ENCODE peak calls at places on chromosomes 7 and 10, in four cellular contexts. One of them, this sample, is unnamed.

GRCh38 chr10:103745264-103746247 is 109.8 kb downstream of the SH3PXD2A start:
- DNase-seq in dorsolateral prefrontal cortex: no peak
- DNase-seq in NCI-H1694 treated with DMSO at 0.1 percent for 48 hours: no peak
- DNase-seq in AML-193: no peak
- DNase-seq in this sample: no peak

GRCh38 chr10:108545921-108546320 is 1377.4 kb downstream of the XPNPEP1 start:
- DNase-seq in dorsolateral prefrontal cortex: no peak
- DNase-seq in AML-193: no peak
- DNase-seq in NCI-H1694 treated with DMSO at 0.1 percent for 48 hours: no peak
- DNase-seq in this sample: no peak

GRCh38 chr7:130189281-130189782 is 15.9 kb downstream of the TMEM209 start:
- DNase-seq in NCI-H1694 treated with DMSO at 0.1 percent for 48 hours: no peak
- DNase-seq in AML-193: no peak
- DNase-seq in dorsolateral prefrontal cortex: no peak
- DNase-seq in this sample: no peak

GRCh38 chr7:127361736-127362135 is 30.8 kb downstream of the ZNF800 start:
- DNase-seq in dorsolateral prefrontal cortex: no peak
- DNase-seq in NCI-H1694 treated with DMSO at 0.1 percent for 48 hours: no peak
- DNase-seq in AML-193: no peak
- DNase-seq in this sample: no peak

GRCh38 chr7:149704507-149704906 is 68.9 kb downstream of the ZNF467 start:
- DNase-seq in dorsolateral prefrontal cortex: no peak
- DNase-seq in NCI-H1694 treated with DMSO at 0.1 percent for 48 hours: no peak
- DNase-seq in AML-193: no peak
- DNase-seq in this sample: no peak

GRCh38 chr10:132711618-132712051 is 74.3 kb downstream of the NKX6-2 start:
- DNase-seq in AML-193: no peak
- DNase-seq in dorsolateral prefrontal cortex: peak; percentile 27
- DNase-seq in NCI-H1694 treated with DMSO at 0.1 percent for 48 hours: no peak
- DNase-seq in this sample: no peak

GRCh38 chr10:89213191-89213808 is 6.2 kb upstream of the CH25H start:
- DNase-seq in NCI-H1694 treated with DMSO at 0.1 percent for 48 hours: peak; percentile 13
- DNase-seq in AML-193: peak; percentile 57
- DNase-seq in dorsolateral prefrontal cortex: no peak
- DNase-seq in this sample: no peak

GRCh38 chr7:28695300-28696261 is 262.5 kb downstream of the TRIL start:
- DNase-seq in NCI-H1694 treated with DMSO at 0.1 percent for 48 hours: no peak
- DNase-seq in dorsolateral prefrontal cortex: no peak
- DNase-seq in AML-193: no peak
- DNase-seq in this sample: no peak

GRCh38 chr10:92142512-92142911 is 148.4 kb downstream of the CPEB3 start:
- DNase-seq in AML-193: no peak
- DNase-seq in NCI-H1694 treated with DMSO at 0.1 percent for 48 hours: no peak
- DNase-seq in dorsolateral prefrontal cortex: no peak
- DNase-seq in this sample: no peak

GRCh38 chr10:77682408-77683087 is 44.9 kb upstream of the KCNMA1 start:
- DNase-seq in dorsolateral prefrontal cortex: no peak
- DNase-seq in AML-193: no peak
- DNase-seq in NCI-H1694 treated with DMSO at 0.1 percent for 48 hours: no peak
- DNase-seq in this sample: no peak

GRCh38 chr10:116826803-116827202 is 22.5 kb upstream of the ENO4 start:
- DNase-seq in AML-193: no peak
- DNase-seq in NCI-H1694 treated with DMSO at 0.1 percent for 48 hours: no peak
- DNase-seq in dorsolateral prefrontal cortex: no peak
- DNase-seq in this sample: no peak

GRCh38 chr10:86113983-86114382 is 252.6 kb downstream of the GRID1 start:
- DNase-seq in NCI-H1694 treated with DMSO at 0.1 percent for 48 hours: no peak
- DNase-seq in dorsolateral prefrontal cortex: no peak
- DNase-seq in AML-193: no peak
- DNase-seq in this sample: no peak

GRCh38 chr10:6274040-6274439 is 71.3 kb downstream of the PFKFB3 start:
- DNase-seq in AML-193: peak; percentile 78
- DNase-seq in NCI-H1694 treated with DMSO at 0.1 percent for 48 hours: no peak
- DNase-seq in dorsolateral prefrontal cortex: no peak
- DNase-seq in this sample: no peak

GRCh38 chr10:122497241-122497640 is 35.9 kb downstream of the HTRA1 start:
- DNase-seq in AML-193: no peak
- DNase-seq in NCI-H1694 treated with DMSO at 0.1 percent for 48 hours: no peak
- DNase-seq in dorsolateral prefrontal cortex: no peak
- DNase-seq in this sample: no peak

GRCh38 chr7:151232272-151233110 is at the start of gene CHPF2:
- DNase-seq in dorsolateral prefrontal cortex: peak; percentile 94
- DNase-seq in NCI-H1694 treated with DMSO at 0.1 percent for 48 hours: peak; percentile 62
- DNase-seq in AML-193: peak; percentile 83
- DNase-seq in this sample: peak; percentile 24

GRCh38 chr7:34225193-34225592 is 319.9 kb downstream of the BMPER start:
- DNase-seq in dorsolateral prefrontal cortex: no peak
- DNase-seq in AML-193: no peak
- DNase-seq in NCI-H1694 treated with DMSO at 0.1 percent for 48 hours: no peak
- DNase-seq in this sample: no peak

GRCh38 chr10:31697271-31698168 is 231.1 kb downstream of the ARHGAP12 start:
- DNase-seq in AML-193: no peak
- DNase-seq in dorsolateral prefrontal cortex: peak; percentile 71
- DNase-seq in NCI-H1694 treated with DMSO at 0.1 percent for 48 hours: no peak
- DNase-seq in this sample: no peak

GRCh38 chr7:148535227-148535626 is 55.3 kb upstream of the C7orf33 start:
- DNase-seq in AML-193: no peak
- DNase-seq in NCI-H1694 treated with DMSO at 0.1 percent for 48 hours: peak; percentile 55
- DNase-seq in dorsolateral prefrontal cortex: no peak
- DNase-seq in this sample: no peak

GRCh38 chr7:132991615-132992587 is 90.0 kb downstream of the CHCHD3 start:
- DNase-seq in AML-193: no peak
- DNase-seq in NCI-H1694 treated with DMSO at 0.1 percent for 48 hours: no peak
- DNase-seq in dorsolateral prefrontal cortex: no peak
- DNase-seq in this sample: no peak

GRCh38 chr7:127437241-127437640 is 44.7 kb upstream of the ZNF800 start:
- DNase-seq in NCI-H1694 treated with DMSO at 0.1 percent for 48 hours: no peak
- DNase-seq in dorsolateral prefrontal cortex: no peak
- DNase-seq in AML-193: no peak
- DNase-seq in this sample: no peak

GRCh38 chr7:23530901-23531793 is 634 bp downstream of the TRA2A start:
- DNase-seq in dorsolateral prefrontal cortex: peak; percentile 51
- DNase-seq in AML-193: peak; percentile 12
- DNase-seq in NCI-H1694 treated with DMSO at 0.1 percent for 48 hours: peak; percentile 52
- DNase-seq in this sample: no peak

GRCh38 chr10:132319853-132320669 is 11.9 kb upstream of the LRRC27 start:
- DNase-seq in NCI-H1694 treated with DMSO at 0.1 percent for 48 hours: no peak
- DNase-seq in dorsolateral prefrontal cortex: no peak
- DNase-seq in AML-193: peak; percentile 76
- DNase-seq in this sample: no peak

GRCh38 chr7:49783446-49783845 is 10.0 kb downstream of the VWC2 start:
- DNase-seq in AML-193: no peak
- DNase-seq in NCI-H1694 treated with DMSO at 0.1 percent for 48 hours: no peak
- DNase-seq in dorsolateral prefrontal cortex: peak; percentile 80
- DNase-seq in this sample: no peak

GRCh38 chr7:106947244-106947728 is 82.2 kb downstream of the PIK3CG start:
- DNase-seq in AML-193: peak; percentile 72
- DNase-seq in NCI-H1694 treated with DMSO at 0.1 percent for 48 hours: peak; percentile 58
- DNase-seq in dorsolateral prefrontal cortex: no peak
- DNase-seq in this sample: peak; percentile 6

GRCh38 chr7:7176421-7177043 is 5.8 kb upstream of the C1GALT1 start:
- DNase-seq in dorsolateral prefrontal cortex: no peak
- DNase-seq in AML-193: peak; percentile 57
- DNase-seq in NCI-H1694 treated with DMSO at 0.1 percent for 48 hours: no peak
- DNase-seq in this sample: no peak

GRCh38 chr10:114188001-114188400 is 8.8 kb downstream of the TDRD1 start:
- DNase-seq in NCI-H1694 treated with DMSO at 0.1 percent for 48 hours: no peak
- DNase-seq in dorsolateral prefrontal cortex: no peak
- DNase-seq in AML-193: no peak
- DNase-seq in this sample: no peak

GRCh38 chr10:72226418-72227027 is 10.4 kb upstream of the ASCC1 start:
- DNase-seq in NCI-H1694 treated with DMSO at 0.1 percent for 48 hours: no peak
- DNase-seq in dorsolateral prefrontal cortex: no peak
- DNase-seq in AML-193: no peak
- DNase-seq in this sample: no peak

GRCh38 chr7:79823246-79823951 is 311.2 kb upstream of the GNAI1 start:
- DNase-seq in dorsolateral prefrontal cortex: no peak
- DNase-seq in NCI-H1694 treated with DMSO at 0.1 percent for 48 hours: no peak
- DNase-seq in AML-193: no peak
- DNase-seq in this sample: no peak

GRCh38 chr7:146591976-146592375 is 475.4 kb downstream of the CNTNAP2 start:
- DNase-seq in dorsolateral prefrontal cortex: no peak
- DNase-seq in NCI-H1694 treated with DMSO at 0.1 percent for 48 hours: peak; percentile 90
- DNase-seq in AML-193: no peak
- DNase-seq in this sample: no peak

GRCh38 chr10:90960355-90960814 is 39.5 kb upstream of the ANKRD1 start:
- DNase-seq in dorsolateral prefrontal cortex: no peak
- DNase-seq in NCI-H1694 treated with DMSO at 0.1 percent for 48 hours: no peak
- DNase-seq in AML-193: no peak
- DNase-seq in this sample: no peak

GRCh38 chr7:12069757-12070156 is 141.3 kb upstream of the TMEM106B start:
- DNase-seq in AML-193: no peak
- DNase-seq in NCI-H1694 treated with DMSO at 0.1 percent for 48 hours: no peak
- DNase-seq in dorsolateral prefrontal cortex: no peak
- DNase-seq in this sample: no peak

GRCh38 chr7:76231583-76231982 is 29.9 kb downstream of the SRRM3 start:
- DNase-seq in AML-193: peak; percentile 9
- DNase-seq in dorsolateral prefrontal cortex: no peak
- DNase-seq in NCI-H1694 treated with DMSO at 0.1 percent for 48 hours: no peak
- DNase-seq in this sample: no peak

GRCh38 chr10:16770646-16771045 is 46.6 kb downstream of the RSU1 start:
- DNase-seq in NCI-H1694 treated with DMSO at 0.1 percent for 48 hours: no peak
- DNase-seq in AML-193: no peak
- DNase-seq in dorsolateral prefrontal cortex: no peak
- DNase-seq in this sample: no peak

GRCh38 chr7:112779667-112780066 is 10.5 kb downstream of the TMEM168 start:
- DNase-seq in AML-193: no peak
- DNase-seq in dorsolateral prefrontal cortex: no peak
- DNase-seq in NCI-H1694 treated with DMSO at 0.1 percent for 48 hours: no peak
- DNase-seq in this sample: no peak

GRCh38 chr10:33084388-33084896 is 126.4 kb upstream of the ITGB1 start:
- DNase-seq in NCI-H1694 treated with DMSO at 0.1 percent for 48 hours: no peak
- DNase-seq in dorsolateral prefrontal cortex: no peak
- DNase-seq in AML-193: no peak
- DNase-seq in this sample: no peak

This sample was measured in NCI-H524 treated with DMSO at 0.1 percent for 48 hours.